ENCODE peak calls at places on chromosomes 12 and 14, in seven cellular contexts. Y is adrenal gland, Z is breast epithelium, S is RPMI7951, C is HFF-Myc, D is fibroblast of gingiva, X is retinal pigment epithelial cell. W is an unnamed sample.

GRCh38 chr14:70907172-70907995 is at the start of gene PCNX1:
- DNase-seq in X (no peak), S (peak), Z (peak), D (peak), Y (peak), C (no peak), W (peak)

GRCh38 chr12:128968668-128969067 is 115.4 kb downstream of the GLT1D1 start:
- DNase-seq in C (no peak), S (no peak), Y (no peak), Z (no peak), D (no peak), X (no peak), W (no peak)

GRCh38 chr14:31357279-31357678 is 63.1 kb downstream of the HEATR5A start:
- DNase-seq in S (no peak), Y (no peak), Z (no peak), X (no peak), D (no peak), C (no peak), W (no peak)

GRCh38 chr12:93571854-93572711 is at the start of gene SOCS2:
- DNase-seq in Y (peak), C (no peak), Z (no peak), S (peak), X (no peak), D (peak), W (peak)

GRCh38 chr14:59085207-59085739 is 103.2 kb upstream of the DAAM1 start:
- DNase-seq in D (no peak), Y (no peak), C (no peak), Z (no peak), X (no peak), S (no peak), W (no peak)

GRCh38 chr12:26062566-26062965 is 62.3 kb downstream of the BHLHE41 start:
- DNase-seq in S (peak), C (peak), D (peak), X (peak), Y (no peak), Z (no peak), W (no peak)

GRCh38 chr14:54572316-54572715 is 5.4 kb downstream of the SAMD4A start:
- DNase-seq in Z (no peak), X (no peak), Y (no peak), D (no peak), S (no peak), C (no peak), W (peak)

GRCh38 chr14:100363053-100363452 is 39.9 kb downstream of the SLC25A47 start:
- DNase-seq in C (no peak), D (no peak), S (no peak), Y (no peak), Z (no peak), X (no peak), W (no peak)